ENCODE peak calls at places on chromosomes 4 and X, in seven cellular contexts. W is GM23248, O is NB4, T is AG10803, K is astrocyte, C is WERI-Rb-1, B is upper lobe of right lung. D is an unnamed sample.

GRCh38 chr4:94939791-94940530 is 182.2 kb downstream of the BMPR1B start:
- DNase-seq in W (no peak), O (no peak), T (no peak), K (peak), C (no peak), B (no peak), D (no peak)

GRCh38 chr4:153502584-153502983 is 36.4 kb downstream of the TMEM131L start:
- DNase-seq in W (peak), O (no peak), T (no peak), K (peak), C (no peak), B (no peak), D (no peak)

GRCh38 chr4:56215138-56215793 is 172.0 kb downstream of the AASDH start:
- DNase-seq in W (no peak), O (no peak), T (no peak), K (no peak), C (no peak), B (no peak), D (no peak)

GRCh38 chr4:56630876-56631666 is 50.0 kb downstream of the HOPX start:
- DNase-seq in W (peak), O (no peak), T (peak), K (peak), C (no peak), B (no peak), D (no peak)

GRCh38 chrX:14420876-14421275 is 108.5 kb upstream of the GLRA2 start:
- DNase-seq in W (no peak), O (no peak), T (no peak), K (no peak), C (no peak), B (no peak), D (no peak)

GRCh38 chr4:100742045-100742444 is 224.2 kb upstream of the EMCN start:
- DNase-seq in W (peak), O (peak), T (peak), K (peak), C (no peak), B (no peak), D (no peak)

GRCh38 chr4:145808021-145808650 is 128.2 kb downstream of the C4orf51 start:
- DNase-seq in W (peak), O (peak), T (peak), K (peak), C (no peak), B (no peak), D (peak)

GRCh38 chrX:37993857-37994619 is 12.3 kb upstream of the SYTL5 start:
- DNase-seq in W (no peak), O (peak), T (no peak), K (peak), C (no peak), B (peak), D (no peak)

GRCh38 chr4:154961263-154961662 is 180.2 kb downstream of the RBM46 start:
- DNase-seq in W (no peak), O (no peak), T (no peak), K (no peak), C (no peak), B (no peak), D (no peak)

GRCh38 chr4:16692493-16692892 is 206.0 kb downstream of the LDB2 start:
- DNase-seq in W (peak), O (no peak), T (no peak), K (peak), C (no peak), B (no peak), D (no peak)

GRCh38 chr4:3771167-3771809 is 5.1 kb downstream of the ADRA2C start:
- DNase-seq in W (no peak), O (no peak), T (no peak), K (no peak), C (no peak), B (no peak), D (no peak)

GRCh38 chr4:99653921-99654890 is 3.4 kb downstream of the C4orf54 start:
- DNase-seq in W (no peak), O (no peak), T (peak), K (no peak), C (no peak), B (peak), D (no peak)

DNA sequence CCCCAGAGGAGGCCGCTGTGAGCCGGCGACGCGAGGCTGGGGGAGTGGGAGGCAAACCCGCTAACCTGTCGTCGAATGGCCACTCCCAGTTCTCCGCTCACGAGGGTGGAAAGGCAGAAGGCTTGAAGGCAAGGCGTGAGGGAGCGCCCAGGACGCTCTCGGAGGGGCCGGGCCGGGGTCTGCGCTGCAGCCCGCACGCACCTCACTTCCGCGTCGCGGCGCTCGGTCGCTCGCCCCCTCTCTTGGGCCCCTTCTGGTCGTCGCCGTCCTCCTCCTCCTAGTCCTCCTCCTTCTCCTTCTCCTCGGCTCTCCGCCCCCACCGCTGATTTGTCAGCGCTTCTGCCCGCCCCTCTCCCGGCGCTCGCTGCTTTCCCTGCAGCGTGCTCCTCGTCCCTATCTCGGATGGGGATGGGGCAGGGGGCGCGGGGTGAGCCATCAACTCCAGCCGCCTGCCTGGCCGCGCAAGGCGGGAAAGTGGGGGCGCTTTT is at the start of gene SNCA:
- DNase-seq in W (peak), O (no peak), T (no peak), K (peak), C (peak), B (peak), D (peak)
- H3K4me3 ChIP-seq in W (peak), O (no peak), T (peak), K (peak), C (peak), B (peak), D (peak)

GRCh38 chr4:90127223-90127705 is at the start of gene CCSER1:
- DNase-seq in W (peak), O (no peak), T (peak), K (peak), C (peak), B (peak), D (peak)

GRCh38 chr4:90121961-90122748 is 5.0 kb upstream of the CCSER1 start:
- DNase-seq in W (no peak), O (no peak), T (no peak), K (peak), C (no peak), B (no peak), D (peak)

GRCh38 chr4:90126805-90127204 is 389 bp upstream of the CCSER1 start:
- DNase-seq in W (no peak), O (no peak), T (no peak), K (no peak), C (no peak), B (no peak), D (no peak)

DNA sequence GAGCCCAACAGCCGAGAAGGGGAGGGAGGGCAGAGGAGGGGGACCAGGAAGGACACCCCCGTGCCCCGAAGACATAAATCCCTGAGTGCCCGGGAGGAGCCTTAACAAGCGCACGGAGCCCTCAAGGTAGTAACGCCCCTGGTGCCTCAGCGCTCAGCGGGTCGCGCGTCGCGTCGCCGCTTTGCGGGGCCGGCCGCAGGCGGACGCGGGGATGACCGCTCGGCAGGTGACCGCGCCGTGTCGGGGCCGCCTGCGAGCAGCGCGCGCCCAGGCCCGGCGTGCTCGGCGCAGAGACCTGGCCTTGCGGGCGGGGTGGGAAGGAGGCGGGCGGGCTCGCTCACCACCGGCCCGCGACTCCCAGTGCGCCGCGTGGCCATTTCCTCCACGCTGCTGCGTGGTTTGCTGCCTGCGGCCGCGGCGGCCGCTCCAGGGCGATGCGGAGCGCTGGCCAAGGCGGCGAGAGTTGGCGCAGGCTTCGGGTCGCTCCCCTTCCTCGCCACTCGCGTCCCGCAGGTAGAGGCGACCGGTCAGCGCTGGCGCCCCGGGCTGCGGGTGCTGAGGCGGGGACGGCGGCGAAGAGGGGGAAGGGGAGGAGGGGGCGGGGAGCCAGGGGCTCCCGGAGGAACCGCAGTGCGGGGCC is 632 bp downstream of the CCSER1 start:
- DNase-seq in W (peak), O (no peak), T (no peak), K (peak), C (no peak), B (peak), D (peak)
- H3K4me3 ChIP-seq in W (peak), O (no peak), T (peak), K (peak), C (peak), B (peak), D (peak)

GRCh38 chr4:1720163-1720983 is 750 bp downstream of the TMEM129 start:
- DNase-seq in W (peak), O (peak), T (peak), K (no peak), C (no peak), B (peak), D (peak)

GRCh38 chr4:1723131-1723801 is 1.9 kb downstream of the TACC3 start:
- DNase-seq in W (no peak), O (peak), T (no peak), K (no peak), C (no peak), B (no peak), D (no peak)

GRCh38 chr4:1721666-1722550 is 587 bp downstream of the TACC3 start:
- DNase-seq in W (peak), O (peak), T (no peak), K (no peak), C (no peak), B (no peak), D (no peak)

GRCh38 chr4:1721003-1721665 is at the start of the genes TACC3 and TMEM129:
- DNase-seq in W (peak), O (peak), T (peak), K (peak), C (peak), B (peak), D (peak)

GRCh38 chr4:1722551-1723071 is 1.3 kb downstream of the TACC3 start:
- DNase-seq in W (no peak), O (peak), T (no peak), K (no peak), C (no peak), B (no peak), D (no peak)
- H3K4me3 ChIP-seq in W (peak), O (peak), T (peak), K (peak), C (peak), B (no peak), D (peak)

DNA sequence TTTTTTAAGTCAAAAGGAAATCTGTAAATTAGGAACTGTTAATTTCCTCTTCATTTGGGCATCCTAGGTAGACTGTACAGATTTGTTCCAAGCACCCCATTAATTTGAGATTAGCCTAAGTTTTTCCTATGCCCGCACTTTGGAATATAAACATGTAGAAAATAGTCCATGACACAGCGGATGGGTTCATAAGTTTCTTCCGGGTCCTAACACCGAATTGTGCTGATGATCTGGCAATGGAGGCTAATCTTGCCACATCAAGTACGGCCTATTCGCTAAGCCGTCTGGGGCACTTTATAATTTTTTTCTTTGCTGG is 1.2 kb upstream of the USP9X start:
- DNase-seq in W (no peak), O (no peak), T (no peak), K (no peak), C (no peak), B (no peak), D (no peak)
- H3K4me3 ChIP-seq in W (peak), O (peak), T (peak), K (peak), C (peak), B (peak), D (peak)

D was measured in MG63.